ENCODE peak calls at places on chromosomes 3 and 15, in eight cellular contexts. One of them, this sample, is unnamed.

GRCh38 chr3:126743350-126743749 is 39.3 kb downstream of the CHCHD6 start:
- DNase-seq in GM10248: no peak
- DNase-seq in upper lobe of right lung: no peak
- DNase-seq in CD8-positive, alpha-beta T cell: no peak
- DNase-seq in psoas muscle: no peak
- DNase-seq in GM20000: no peak
- DNase-seq in AG04450: no peak
- DNase-seq in tibial artery: no peak
- DNase-seq in this sample: no peak

GRCh38 chr3:111801697-111802655 is 57.1 kb upstream of the PHLDB2 start:
- DNase-seq in AG04450: peak
- DNase-seq in upper lobe of right lung: no peak
- DNase-seq in psoas muscle: no peak
- DNase-seq in CD8-positive, alpha-beta T cell: no peak
- DNase-seq in tibial artery: no peak
- DNase-seq in GM20000: no peak
- DNase-seq in GM10248: no peak
- DNase-seq in this sample: no peak

GRCh38 chr3:194584866-194585265 is 48.4 kb downstream of the TMEM44 start:
- DNase-seq in psoas muscle: no peak
- DNase-seq in AG04450: no peak
- DNase-seq in tibial artery: no peak
- DNase-seq in upper lobe of right lung: no peak
- DNase-seq in GM10248: no peak
- DNase-seq in GM20000: no peak
- DNase-seq in CD8-positive, alpha-beta T cell: no peak
- DNase-seq in this sample: no peak

GRCh38 chr15:59553879-59554735 is 57.5 kb upstream of the GCNT3 start:
- DNase-seq in GM10248: no peak
- DNase-seq in upper lobe of right lung: no peak
- DNase-seq in psoas muscle: no peak
- DNase-seq in GM20000: no peak
- DNase-seq in AG04450: no peak
- DNase-seq in CD8-positive, alpha-beta T cell: no peak
- DNase-seq in tibial artery: no peak
- DNase-seq in this sample: no peak

GRCh38 chr3:71307884-71308697 is 275.4 kb downstream of the FOXP1 start:
- DNase-seq in GM10248: no peak
- DNase-seq in psoas muscle: no peak
- DNase-seq in GM20000: no peak
- DNase-seq in upper lobe of right lung: no peak
- DNase-seq in AG04450: no peak
- DNase-seq in tibial artery: no peak
- DNase-seq in CD8-positive, alpha-beta T cell: no peak
- DNase-seq in this sample: no peak

GRCh38 chr3:129625071-129625874 is 18.8 kb upstream of the PLXND1 start:
- DNase-seq in GM10248: no peak
- DNase-seq in psoas muscle: peak
- DNase-seq in GM20000: peak
- DNase-seq in AG04450: no peak
- DNase-seq in tibial artery: peak
- DNase-seq in upper lobe of right lung: peak
- DNase-seq in CD8-positive, alpha-beta T cell: no peak
- DNase-seq in this sample: peak

GRCh38 chr3:147368151-147368550 is 38.2 kb downstream of the ZIC4 start:
- DNase-seq in AG04450: no peak
- DNase-seq in psoas muscle: no peak
- DNase-seq in GM20000: no peak
- DNase-seq in tibial artery: no peak
- DNase-seq in upper lobe of right lung: no peak
- DNase-seq in CD8-positive, alpha-beta T cell: no peak
- DNase-seq in GM10248: no peak
- DNase-seq in this sample: no peak

GRCh38 chr3:30232546-30232945 is 373.9 kb upstream of the TGFBR2 start:
- DNase-seq in AG04450: no peak
- DNase-seq in CD8-positive, alpha-beta T cell: no peak
- DNase-seq in psoas muscle: no peak
- DNase-seq in GM20000: no peak
- DNase-seq in tibial artery: no peak
- DNase-seq in GM10248: no peak
- DNase-seq in upper lobe of right lung: no peak
- DNase-seq in this sample: no peak

GRCh38 chr15:48315041-48315440 is 16.2 kb upstream of the DUT start:
- DNase-seq in GM10248: no peak
- DNase-seq in GM20000: no peak
- DNase-seq in upper lobe of right lung: no peak
- DNase-seq in psoas muscle: no peak
- DNase-seq in tibial artery: no peak
- DNase-seq in CD8-positive, alpha-beta T cell: no peak
- DNase-seq in AG04450: no peak
- DNase-seq in this sample: no peak

GRCh38 chr3:31884251-31884650 is 96.8 kb downstream of the OSBPL10 start:
- DNase-seq in GM10248: no peak
- DNase-seq in tibial artery: no peak
- DNase-seq in AG04450: no peak
- DNase-seq in psoas muscle: no peak
- DNase-seq in upper lobe of right lung: no peak
- DNase-seq in CD8-positive, alpha-beta T cell: no peak
- DNase-seq in GM20000: no peak
- DNase-seq in this sample: no peak

GRCh38 chr15:60477164-60477563 is 1.8 kb downstream of the ICE2 start:
- DNase-seq in AG04450: no peak
- DNase-seq in CD8-positive, alpha-beta T cell: no peak
- DNase-seq in psoas muscle: no peak
- DNase-seq in upper lobe of right lung: no peak
- DNase-seq in GM20000: no peak
- DNase-seq in tibial artery: no peak
- DNase-seq in GM10248: no peak
- DNase-seq in this sample: no peak

GRCh38 chr3:114714237-114714636 is 420.4 kb downstream of the TIGIT start:
- DNase-seq in tibial artery: no peak
- DNase-seq in GM10248: no peak
- DNase-seq in psoas muscle: no peak
- DNase-seq in upper lobe of right lung: no peak
- DNase-seq in AG04450: no peak
- DNase-seq in CD8-positive, alpha-beta T cell: no peak
- DNase-seq in GM20000: no peak
- DNase-seq in this sample: no peak

GRCh38 chr3:163773136-163773535 is 1305.2 kb downstream of the SI start:
- DNase-seq in psoas muscle: no peak
- DNase-seq in AG04450: no peak
- DNase-seq in tibial artery: no peak
- DNase-seq in CD8-positive, alpha-beta T cell: no peak
- DNase-seq in upper lobe of right lung: no peak
- DNase-seq in GM10248: no peak
- DNase-seq in GM20000: no peak
- DNase-seq in this sample: no peak

GRCh38 chr3:159130108-159130507 is 328.3 kb downstream of the MFSD1 start:
- DNase-seq in psoas muscle: no peak
- DNase-seq in GM20000: no peak
- DNase-seq in AG04450: no peak
- DNase-seq in CD8-positive, alpha-beta T cell: no peak
- DNase-seq in tibial artery: no peak
- DNase-seq in GM10248: peak
- DNase-seq in upper lobe of right lung: no peak
- DNase-seq in this sample: no peak

GRCh38 chr3:114329823-114330222 is 36.0 kb downstream of the TIGIT start:
- DNase-seq in CD8-positive, alpha-beta T cell: no peak
- DNase-seq in GM20000: no peak
- DNase-seq in upper lobe of right lung: no peak
- DNase-seq in GM10248: no peak
- DNase-seq in tibial artery: no peak
- DNase-seq in AG04450: no peak
- DNase-seq in psoas muscle: no peak
- DNase-seq in this sample: no peak

GRCh38 chr3:178146406-178146831 is 389.8 kb upstream of the KCNMB2 start:
- DNase-seq in GM20000: no peak
- DNase-seq in psoas muscle: no peak
- DNase-seq in CD8-positive, alpha-beta T cell: no peak
- DNase-seq in AG04450: no peak
- DNase-seq in GM10248: no peak
- DNase-seq in tibial artery: no peak
- DNase-seq in upper lobe of right lung: no peak
- DNase-seq in this sample: no peak

GRCh38 chr15:80072285-80072684 is 12.8 kb downstream of the ZFAND6 start:
- DNase-seq in GM10248: peak
- DNase-seq in GM20000: peak
- DNase-seq in psoas muscle: no peak
- DNase-seq in CD8-positive, alpha-beta T cell: no peak
- DNase-seq in AG04450: peak
- DNase-seq in tibial artery: no peak
- DNase-seq in upper lobe of right lung: no peak
- DNase-seq in this sample: peak

GRCh38 chr15:51336011-51336410 is 2.4 kb downstream of the CYP19A1 start:
- DNase-seq in GM10248: no peak
- DNase-seq in upper lobe of right lung: no peak
- DNase-seq in CD8-positive, alpha-beta T cell: no peak
- DNase-seq in GM20000: no peak
- DNase-seq in psoas muscle: no peak
- DNase-seq in tibial artery: peak
- DNase-seq in AG04450: no peak
- DNase-seq in this sample: no peak

GRCh38 chr3:102671005-102671404 is 236.2 kb downstream of the ZPLD1 start:
- DNase-seq in tibial artery: no peak
- DNase-seq in psoas muscle: no peak
- DNase-seq in GM20000: no peak
- DNase-seq in CD8-positive, alpha-beta T cell: no peak
- DNase-seq in upper lobe of right lung: no peak
- DNase-seq in AG04450: no peak
- DNase-seq in GM10248: no peak
- DNase-seq in this sample: no peak

GRCh38 chr15:27114440-27114839 is 143.5 kb downstream of the GABRG3 start:
- DNase-seq in upper lobe of right lung: no peak
- DNase-seq in tibial artery: no peak
- DNase-seq in GM10248: no peak
- DNase-seq in psoas muscle: no peak
- DNase-seq in AG04450: no peak
- DNase-seq in GM20000: no peak
- DNase-seq in CD8-positive, alpha-beta T cell: no peak
- DNase-seq in this sample: no peak

GRCh38 chr3:149270180-149270579 is 48.6 kb upstream of the CP start:
- DNase-seq in tibial artery: no peak
- DNase-seq in CD8-positive, alpha-beta T cell: no peak
- DNase-seq in GM10248: no peak
- DNase-seq in GM20000: no peak
- DNase-seq in psoas muscle: no peak
- DNase-seq in upper lobe of right lung: no peak
- DNase-seq in AG04450: no peak
- DNase-seq in this sample: no peak

GRCh38 chr3:12136371-12136770 is 22.3 kb downstream of the TIMP4 start:
- DNase-seq in tibial artery: no peak
- DNase-seq in GM20000: no peak
- DNase-seq in CD8-positive, alpha-beta T cell: no peak
- DNase-seq in psoas muscle: no peak
- DNase-seq in AG04450: no peak
- DNase-seq in GM10248: no peak
- DNase-seq in upper lobe of right lung: no peak
- DNase-seq in this sample: no peak

DNA sequence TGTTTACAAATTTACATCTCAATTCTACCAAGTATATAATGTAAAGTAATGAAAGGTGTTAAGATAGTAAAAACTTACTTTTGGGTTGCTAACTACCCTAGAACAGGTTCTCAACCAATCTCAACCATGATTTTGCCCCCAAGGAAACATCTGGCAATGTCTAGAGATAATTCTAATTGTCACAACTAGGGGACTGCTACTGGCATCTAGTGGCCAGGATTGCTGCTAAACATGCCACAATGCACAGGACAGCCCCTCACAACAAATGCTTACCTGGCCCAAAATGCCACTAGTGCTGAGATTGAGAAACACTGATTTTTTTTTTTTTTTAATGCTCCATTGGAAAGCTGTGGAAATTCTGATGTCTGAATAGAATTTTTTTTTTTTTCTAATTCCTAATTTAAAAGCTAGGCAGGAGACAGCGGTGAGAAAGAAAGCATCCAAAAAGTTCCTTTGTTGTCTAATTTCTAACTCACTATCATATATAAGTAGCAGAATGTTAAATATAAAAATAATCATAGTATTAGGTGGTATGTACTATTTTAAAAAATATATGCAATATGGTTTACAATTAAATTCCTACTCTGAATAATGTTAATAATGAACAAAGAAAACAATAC is 81.5 kb downstream of the TJP1 start:
- DNase-seq in GM10248: no peak
- DNase-seq in AG04450: no peak
- DNase-seq in upper lobe of right lung: no peak
- DNase-seq in psoas muscle: no peak
- DNase-seq in tibial artery: no peak
- DNase-seq in GM20000: no peak
- DNase-seq in CD8-positive, alpha-beta T cell: no peak
- DNase-seq in this sample: no peak
- TF ChIP-seq CTCF in GM10248: peak
- TF ChIP-seq CTCF in AG04450: peak
- TF ChIP-seq CTCF in upper lobe of right lung: no peak
- TF ChIP-seq CTCF in psoas muscle: no peak
- TF ChIP-seq CTCF in tibial artery: no peak
- TF ChIP-seq CTCF in GM20000: peak
- TF ChIP-seq CTCF in CD8-positive, alpha-beta T cell: no peak
- TF ChIP-seq CTCF in this sample: peak

GRCh38 chr3:52472239-52472783 is 16.9 kb downstream of the NISCH start:
- DNase-seq in psoas muscle: no peak
- DNase-seq in GM10248: no peak
- DNase-seq in AG04450: no peak
- DNase-seq in CD8-positive, alpha-beta T cell: no peak
- DNase-seq in GM20000: no peak
- DNase-seq in tibial artery: no peak
- DNase-seq in upper lobe of right lung: peak
- DNase-seq in this sample: no peak
- TF ChIP-seq CTCF in psoas muscle: no peak
- TF ChIP-seq CTCF in GM10248: no peak
- TF ChIP-seq CTCF in AG04450: no peak
- TF ChIP-seq CTCF in CD8-positive, alpha-beta T cell: no peak
- TF ChIP-seq CTCF in GM20000: no peak
- TF ChIP-seq CTCF in tibial artery: no peak
- TF ChIP-seq CTCF in upper lobe of right lung: no peak
- TF ChIP-seq CTCF in this sample: no peak

DNA sequence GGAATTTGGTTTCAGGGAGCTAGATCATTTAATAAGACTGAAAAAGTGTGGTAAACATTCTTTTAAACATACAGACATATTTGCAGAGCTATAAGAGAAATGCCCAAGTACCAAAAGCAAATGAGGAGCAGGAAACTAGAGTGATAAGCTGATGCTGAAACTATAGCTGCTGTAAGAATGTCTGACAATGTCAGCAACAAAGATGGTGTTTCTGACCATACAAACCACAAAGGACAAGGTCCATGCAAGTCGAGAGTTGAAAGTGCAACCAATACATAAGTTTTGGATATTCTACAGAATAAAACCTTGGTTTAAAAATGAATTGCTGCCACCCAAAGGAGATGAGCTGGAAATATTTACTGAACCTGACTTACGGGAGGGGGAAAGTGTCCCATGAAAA is 610.2 kb downstream of the TBL1XR1 start:
- DNase-seq in GM10248: no peak
- DNase-seq in CD8-positive, alpha-beta T cell: no peak
- DNase-seq in upper lobe of right lung: no peak
- DNase-seq in AG04450: no peak
- DNase-seq in tibial artery: no peak
- DNase-seq in GM20000: peak
- DNase-seq in psoas muscle: no peak
- DNase-seq in this sample: no peak
- TF ChIP-seq CTCF in GM10248: no peak
- TF ChIP-seq CTCF in CD8-positive, alpha-beta T cell: no peak
- TF ChIP-seq CTCF in upper lobe of right lung: no peak
- TF ChIP-seq CTCF in AG04450: no peak
- TF ChIP-seq CTCF in tibial artery: no peak
- TF ChIP-seq CTCF in GM20000: no peak
- TF ChIP-seq CTCF in psoas muscle: no peak
- TF ChIP-seq CTCF in this sample: no peak

GRCh38 chr3:179954226-179954870 is 82.4 kb downstream of the PEX5L start:
- DNase-seq in GM20000: no peak
- DNase-seq in psoas muscle: no peak
- DNase-seq in upper lobe of right lung: no peak
- DNase-seq in GM10248: no peak
- DNase-seq in AG04450: no peak
- DNase-seq in CD8-positive, alpha-beta T cell: no peak
- DNase-seq in tibial artery: no peak
- DNase-seq in this sample: no peak
- TF ChIP-seq CTCF in GM20000: no peak
- TF ChIP-seq CTCF in psoas muscle: no peak
- TF ChIP-seq CTCF in upper lobe of right lung: no peak
- TF ChIP-seq CTCF in GM10248: no peak
- TF ChIP-seq CTCF in AG04450: no peak
- TF ChIP-seq CTCF in CD8-positive, alpha-beta T cell: no peak
- TF ChIP-seq CTCF in tibial artery: no peak
- TF ChIP-seq CTCF in this sample: no peak

This sample was measured in GM13977.